ENCODE peak calls at places on chromosome 10, in four cellular contexts. K is posterior cingulate gyrus, O is SK-N-DZ, R is NCI-H526. D is an unnamed sample.

GRCh38 chr10:44857363-44858016 is 53.6 kb upstream of the TMEM72 start:
- DNase-seq in K (peak), O (peak), R (peak), D (peak)

GRCh38 chr10:42755591-42756093 is 27.0 kb upstream of the BMS1 start:
- DNase-seq in K (peak), O (no peak), R (no peak), D (no peak)

GRCh38 chr10:43196131-43196980 is 58.1 kb downstream of the CSGALNACT2 start:
- DNase-seq in K (peak), O (no peak), R (no peak), D (no peak)

GRCh38 chr10:10821926-10822325 is 195.7 kb upstream of the CELF2 start:
- DNase-seq in K (no peak), O (no peak), R (no peak), D (no peak)

GRCh38 chr10:103254538-103255325 is 9.0 kb downstream of the RPEL1 start:
- DNase-seq in K (no peak), O (no peak), R (no peak), D (no peak)

GRCh38 chr10:44911081-44911540 is at the start of gene TMEM72:
- DNase-seq in K (no peak), O (peak), R (peak), D (peak)

GRCh38 chr10:52566471-52567246 is 205.9 kb downstream of the MBL2 start:
- DNase-seq in K (no peak), O (no peak), R (no peak), D (no peak)

GRCh38 chr10:86363184-86363832 is 3.3 kb downstream of the GRID1 start:
- DNase-seq in K (peak), O (no peak), R (peak), D (peak)

GRCh38 chr10:73159038-73159648 is 8.7 kb downstream of the ECD start:
- DNase-seq in K (no peak), O (peak), R (peak), D (no peak)

GRCh38 chr10:45378866-45379265 is 4.8 kb downstream of the ALOX5 start:
- DNase-seq in K (peak), O (no peak), R (no peak), D (no peak)

GRCh38 chr10:100334762-100335161 is 4.7 kb upstream of the PKD2L1 start:
- DNase-seq in K (no peak), O (no peak), R (no peak), D (no peak)